ENCODE peak calls at places on chromosomes 2 and 18, in four cellular contexts. K is AG09309, S is body of pancreas, E is cardiac fibroblast. Y is an unnamed sample.

GRCh38 chr18:63795611-63796010 is 20.4 kb downstream of the SERPINB7 start:
- DNase-seq in K (no peak), S (no peak), E (no peak), Y (no peak)

GRCh38 chr2:66854304-66854703 is 419.4 kb downstream of the MEIS1 start:
- DNase-seq in K (no peak), S (no peak), E (no peak), Y (no peak)

GRCh38 chr18:55152801-55153200 is 193.5 kb upstream of the CCDC68 start:
- DNase-seq in K (no peak), S (no peak), E (peak), Y (no peak)

GRCh38 chr2:1674766-1675397 is 69.4 kb downstream of the PXDN start:
- DNase-seq in K (no peak), S (no peak), E (no peak), Y (no peak)

GRCh38 chr2:239878686-239879085 is 146.5 kb downstream of the NDUFA10 start:
- DNase-seq in K (no peak), S (no peak), E (no peak), Y (no peak)

GRCh38 chr2:150482667-150483260 is 4.7 kb downstream of the RND3 start:
- DNase-seq in K (no peak), S (no peak), E (no peak), Y (no peak)

GRCh38 chr2:99404039-99404799 is 67.0 kb downstream of the EIF5B start:
- DNase-seq in K (no peak), S (no peak), E (no peak), Y (no peak)

GRCh38 chr18:10205136-10205535 is 249.3 kb upstream of the APCDD1 start:
- DNase-seq in K (no peak), S (peak), E (peak), Y (no peak)

GRCh38 chr2:27178469-27178868 is 29.7 kb downstream of the TCF23 start:
- DNase-seq in K (no peak), S (no peak), E (no peak), Y (no peak)
- TF ChIP-seq CTCF in K (no peak), S (no peak), E (no peak), Y (no peak)

GRCh38 chr18:73719611-73720010 is 428.0 kb downstream of the FBXO15 start:
- DNase-seq in K (no peak), S (no peak), E (no peak), Y (no peak)

GRCh38 chr18:73728657-73729056 is 419.0 kb downstream of the FBXO15 start:
- DNase-seq in K (no peak), S (no peak), E (no peak), Y (no peak)

GRCh38 chr18:73724908-73725307 is 422.7 kb downstream of the FBXO15 start:
- DNase-seq in K (no peak), S (no peak), E (peak), Y (no peak)
- H3K4me3 ChIP-seq in K (no peak), S (no peak), E (no peak), Y (no peak)

DNA sequence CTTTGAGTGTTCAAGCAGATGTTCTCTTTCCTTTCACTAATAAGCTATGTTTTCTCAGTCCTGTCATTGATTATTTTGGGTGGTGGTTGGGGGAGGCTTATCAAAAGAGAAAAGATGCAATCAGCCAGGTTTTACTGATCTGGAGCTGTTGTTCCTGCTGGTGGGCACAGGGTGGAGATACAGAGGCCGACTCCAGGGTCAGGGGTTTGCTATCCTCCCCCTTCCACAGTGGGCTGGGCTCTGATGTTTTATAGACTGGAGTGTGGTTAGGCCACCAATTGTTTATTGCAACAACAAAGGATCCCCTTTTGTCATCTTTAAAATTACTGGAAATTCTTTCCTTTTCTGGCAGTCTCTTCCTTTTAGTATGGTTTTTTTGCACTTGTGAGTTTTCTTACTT is 120.5 kb downstream of the TANC1 start:
- DNase-seq in K (no peak), S (no peak), E (no peak), Y (no peak)
- TF ChIP-seq CTCF in K (no peak), S (no peak), E (no peak), Y (peak)

DNA sequence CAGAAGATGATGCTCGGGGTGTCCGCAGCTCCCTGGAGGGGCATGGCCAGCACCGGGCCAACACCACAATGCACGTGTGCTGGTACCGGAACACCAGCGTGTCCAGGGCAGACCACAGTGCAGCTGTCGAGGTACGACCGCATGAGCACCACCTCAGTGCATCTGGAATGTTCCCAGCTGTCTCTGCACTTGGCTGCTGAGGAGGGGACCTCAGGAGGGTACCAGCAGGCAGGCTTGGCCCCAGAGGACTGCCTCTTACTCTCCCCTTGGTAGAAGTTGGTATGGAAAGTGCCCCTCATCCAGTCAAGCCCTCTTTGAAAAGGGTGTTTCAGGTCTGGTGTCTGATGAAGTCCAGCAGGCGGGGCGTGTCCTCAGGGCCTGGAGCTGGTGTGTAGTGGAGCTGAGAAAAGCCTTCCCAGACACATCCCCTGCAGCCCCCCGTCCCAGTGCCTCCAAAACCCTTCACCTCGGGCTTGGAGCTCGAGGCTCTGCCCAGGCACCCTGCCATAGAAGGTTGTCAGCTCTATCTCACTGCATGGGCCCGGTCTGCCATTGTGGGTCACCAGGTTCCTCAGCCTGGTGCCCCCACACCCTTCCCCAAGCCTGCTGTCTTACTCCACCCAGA is 16.7 kb downstream of the STK25 start:
- DNase-seq in K (no peak), S (no peak), E (no peak), Y (no peak)
- H3K4me3 ChIP-seq in K (no peak), S (no peak), E (no peak), Y (no peak)

GRCh38 chr2:29011650-29012060 is 30.6 kb downstream of the TOGARAM2 start:
- DNase-seq in K (no peak), S (peak), E (no peak), Y (no peak)
- TF ChIP-seq CTCF in K (no peak), S (no peak), E (no peak), Y (no peak)

DNA sequence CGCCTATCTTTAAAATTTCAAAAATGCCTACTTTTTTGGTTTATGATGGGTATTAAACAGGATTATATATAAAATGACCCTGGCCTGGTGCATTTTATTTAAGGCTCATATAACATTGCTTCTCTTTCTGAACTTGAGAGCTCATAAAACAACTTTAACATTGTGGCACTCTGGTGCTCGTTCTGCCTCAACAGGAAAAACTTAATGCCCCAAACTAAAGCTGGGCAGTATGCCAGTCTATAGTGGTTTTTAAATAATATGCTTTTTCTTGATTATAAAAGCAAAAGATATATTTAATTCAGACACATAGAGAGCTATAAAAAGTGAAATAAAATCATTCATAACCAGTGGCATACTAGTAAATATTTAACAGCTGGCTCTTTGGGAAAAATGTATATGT is 269.3 kb upstream of the GULP1 start:
- DNase-seq in K (no peak), S (no peak), E (no peak), Y (no peak)
- H3K4me3 ChIP-seq in K (no peak), S (no peak), E (no peak), Y (no peak)

DNA sequence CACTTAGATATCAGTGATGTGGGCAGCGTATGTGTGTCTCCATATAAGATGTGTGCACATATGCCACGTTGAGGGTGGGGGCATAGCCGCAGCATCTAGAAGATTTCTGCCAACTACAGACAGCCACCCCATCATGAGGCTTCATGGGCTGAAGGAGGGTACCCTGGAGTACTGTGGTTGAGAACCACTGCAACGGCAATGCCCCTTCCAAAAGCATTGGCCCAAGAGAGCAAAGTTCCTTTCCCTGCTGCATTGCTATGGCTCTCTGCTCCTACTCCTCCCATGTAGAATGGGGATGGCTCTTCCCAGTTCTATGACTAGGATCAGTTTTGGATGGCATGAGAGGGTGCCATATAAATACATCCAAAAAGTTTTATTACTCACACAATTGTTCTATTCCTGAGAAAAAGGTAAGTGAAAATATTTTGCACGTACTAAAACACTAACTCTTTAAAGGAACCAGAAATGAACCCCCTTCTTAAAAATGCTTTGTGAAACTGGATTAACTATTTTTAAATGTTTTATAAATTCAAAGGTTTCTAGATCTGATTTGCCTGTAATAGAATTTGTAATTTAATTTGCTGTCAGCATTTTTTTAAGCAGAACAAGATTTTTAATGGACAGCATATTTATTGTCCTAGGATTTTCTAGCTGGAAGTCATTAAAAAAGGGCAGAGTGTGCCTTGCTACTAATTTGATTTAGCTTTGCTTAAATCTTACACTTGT is 4.4 kb upstream of the RPL31 start:
- DNase-seq in K (no peak), S (no peak), E (no peak), Y (no peak)
- TF ChIP-seq CTCF in K (no peak), S (no peak), E (no peak), Y (no peak)